ENCODE peak calls at places on chromosomes 7 and 10, in nine cellular contexts. C is left colon, G is neural progenitor cell, D is iPS DF 6.9, E is HEK293T, L is hepatocyte, P is GDM1, U is myocyte, Q is SW 1271. O is an unnamed sample.

GRCh38 chr7:108459922-108460551 is 3.8 kb upstream of the NRCAM start:
- DNase-seq in U (peak; percentile 67), D (no peak), L (peak; percentile 64), C (no peak), E (peak; percentile 40), P (no peak), Q (peak; percentile 25), G (peak; percentile 58), O (no peak)

GRCh38 chr10:125146791-125147604 is 13.4 kb downstream of the CTBP2 start:
- DNase-seq in L (no peak), C (no peak), P (no peak), Q (no peak), E (no peak), D (no peak), U (peak; percentile 86), G (no peak), O (no peak)

GRCh38 chr10:35040761-35041501 is 49.2 kb downstream of the CUL2 start:
- DNase-seq in P (no peak), C (no peak), G (peak; percentile 75), E (peak; percentile 5), D (peak; percentile 16), U (peak; percentile 40), L (no peak), Q (peak; percentile 15), O (no peak)

GRCh38 chr10:54665122-54665521 is 135.9 kb downstream of the PCDH15 start:
- DNase-seq in D (no peak), Q (no peak), C (no peak), L (no peak), E (no peak), U (no peak), G (no peak), P (no peak), O (no peak)

GRCh38 chr7:119270644-119271043 is 1002.3 kb upstream of the KCND2 start:
- DNase-seq in P (no peak), L (no peak), U (no peak), G (no peak), D (no peak), E (no peak), C (peak; percentile 11), Q (no peak), O (no peak)

GRCh38 chr10:77666821-77667220 is 29.2 kb upstream of the KCNMA1 start:
- DNase-seq in D (no peak), P (no peak), L (no peak), G (no peak), Q (no peak), E (no peak), U (peak; percentile 12), C (no peak), O (no peak)

GRCh38 chr7:138030679-138031351 is 28.9 kb upstream of the CREB3L2 start:
- DNase-seq in G (no peak), Q (no peak), L (peak; percentile 17), P (no peak), U (peak; percentile 70), D (no peak), E (no peak), C (no peak), O (no peak)

GRCh38 chr7:75957021-75957736 is 37.2 kb downstream of the TMEM120A start:
- DNase-seq in Q (no peak), L (peak; percentile 59), E (no peak), D (peak; percentile 45), P (no peak), G (peak; percentile 59), U (no peak), C (peak; percentile 88), O (no peak)

GRCh38 chr10:44363716-44364115 is 21.2 kb downstream of the CXCL12 start:
- DNase-seq in Q (no peak), E (no peak), G (no peak), L (no peak), D (no peak), C (no peak), P (no peak), U (peak; percentile 42), O (no peak)

GRCh38 chr7:1142051-1142635 is 17.9 kb downstream of the ZFAND2A start:
- DNase-seq in D (no peak), P (no peak), L (no peak), U (no peak), G (no peak), C (no peak), E (no peak), Q (no peak), O (no peak)

GRCh38 chr7:47414342-47415288 is 167.3 kb downstream of the TNS3 start:
- DNase-seq in P (no peak), U (no peak), D (no peak), C (no peak), E (no peak), Q (no peak), G (no peak), L (no peak), O (peak; percentile 25)

GRCh38 chr7:41472427-41473125 is 230.3 kb downstream of the INHBA start:
- DNase-seq in D (no peak), G (no peak), Q (no peak), L (no peak), C (no peak), U (peak; percentile 78), E (no peak), P (no peak), O (no peak)

GRCh38 chr7:47405286-47405904 is 176.5 kb downstream of the TNS3 start:
- DNase-seq in L (no peak), E (no peak), D (no peak), Q (no peak), U (no peak), P (no peak), C (peak; percentile 16), G (no peak), O (no peak)

GRCh38 chr7:44279731-44280505 is 45.5 kb downstream of the CAMK2B start:
- DNase-seq in G (no peak), C (peak; percentile 5), D (no peak), E (no peak), P (no peak), U (no peak), Q (no peak), L (no peak), O (no peak)

GRCh38 chr7:1071731-1072254 is 16.1 kb upstream of the GPER1 start:
- DNase-seq in P (no peak), E (no peak), C (no peak), D (no peak), Q (no peak), G (no peak), U (no peak), L (no peak), O (no peak)

GRCh38 chr7:85897967-85898366 is 711.1 kb upstream of the SEMA3D start:
- DNase-seq in P (no peak), E (no peak), Q (no peak), C (no peak), G (peak; percentile 9), U (no peak), D (no peak), L (no peak), O (no peak)

GRCh38 chr7:156466262-156466661 is 174.3 kb upstream of the RNF32 start:
- DNase-seq in P (no peak), U (no peak), L (no peak), Q (no peak), C (no peak), G (no peak), D (no peak), E (peak; percentile 37), O (no peak)

GRCh38 chr10:77872151-77872946 is 54.2 kb downstream of the DLG5 start:
- DNase-seq in L (peak; percentile 55), C (peak; percentile 58), P (no peak), Q (no peak), G (no peak), U (no peak), D (no peak), E (no peak), O (no peak)

O was measured in AML-193.